ENCODE peak calls at places on chromosomes 13 and 19, in seven cellular contexts. Y is NB4, L is HS-5, U is AG10803, O is ecto neural progenitor cell, H is spleen, I is DMS53. M is an unnamed sample.

GRCh38 chr13:62747152-62747551 is 1331.5 kb upstream of the PCDH20 start:
- DNase-seq in Y (no peak), L (no peak), U (no peak), O (no peak), H (no peak), I (no peak), M (no peak)

GRCh38 chr13:49314344-49314882 is 66.7 kb downstream of the CDADC1 start:
- DNase-seq in Y (no peak), L (no peak), U (peak; percentile 60), O (no peak), H (no peak), I (no peak), M (no peak)

GRCh38 chr19:18657590-18658365 is 20.9 kb downstream of the KLHL26 start:
- DNase-seq in Y (peak; percentile 85), L (no peak), U (peak; percentile 32), O (peak; percentile 69), H (no peak), I (peak; percentile 31), M (peak; percentile 65)

GRCh38 chr19:31351212-31352193 is 2.3 kb upstream of the TSHZ3 start:
- DNase-seq in Y (no peak), L (no peak), U (peak; percentile 59), O (peak; percentile 58), H (peak; percentile 82), I (no peak), M (no peak)

GRCh38 chr19:14072535-14073231 is at the start of gene MISP3:
- DNase-seq in Y (peak; percentile 54), L (no peak), U (no peak), O (peak; percentile 72), H (peak; percentile 86), I (peak; percentile 91), M (peak; percentile 67)

GRCh38 chr13:28744656-28745055 is 25.9 kb upstream of the SLC46A3 start:
- DNase-seq in Y (no peak), L (no peak), U (no peak), O (no peak), H (no peak), I (no peak), M (no peak)

GRCh38 chr13:106314417-106314816 is 221.0 kb downstream of the EFNB2 start:
- DNase-seq in Y (no peak), L (no peak), U (no peak), O (no peak), H (no peak), I (no peak), M (no peak)

GRCh38 chr13:73883162-73883561 is 251.0 kb downstream of the KLF12 start:
- DNase-seq in Y (no peak), L (no peak), U (no peak), O (no peak), H (no peak), I (no peak), M (no peak)

GRCh38 chr13:21744149-21744548 is 73.3 kb downstream of the FGF9 start:
- DNase-seq in Y (no peak), L (no peak), U (no peak), O (no peak), H (no peak), I (peak; percentile 50), M (no peak)

M was measured in cerebellum.